ENCODE peak calls at places on chromosomes 4 and X, in six cellular contexts. W is uterus; Q is CD8-positive, alpha-beta T cell; K is NT2/D1; C is suprapubic skin; Z is right lobe of liver. I is an unnamed sample. For H3K4me1 and H3K9me3, the result is how much of the 10 kb centered on the place peaks cover.

GRCh38 chr4:114997596-114997995 is 115.8 kb downstream of the NDST4 start:
- DNase-seq in W (no peak), Q (no peak), K (no peak), C (no peak), Z (no peak), I (no peak)

GRCh38 chr4:6898763-6899162 is 10.9 kb upstream of the TBC1D14 start:
- DNase-seq in W (no peak), Q (no peak), K (no peak), C (peak), Z (no peak), I (no peak)

GRCh38 chrX:65034292-65034640 is 58.0 kb upstream of the ZC4H2 start:
- DNase-seq in W (no peak), Q (no peak), K (no peak), C (no peak), Z (no peak), I (no peak)

GRCh38 chr4:5078015-5078414 is 26.7 kb downstream of the STK32B start:
- DNase-seq in W (no peak), Q (no peak), K (no peak), C (no peak), Z (no peak), I (no peak)

GRCh38 chr4:79209822-79210635 is 115.8 kb downstream of the NAA11 start:
- DNase-seq in W (no peak), Q (no peak), K (no peak), C (no peak), Z (peak), I (peak)

GRCh38 chrX:20515841-20516461 is 249.2 kb upstream of the RPS6KA3 start:
- DNase-seq in W (no peak), Q (no peak), K (no peak), C (no peak), Z (no peak), I (peak)

GRCh38 chr4:167715176-167715575 is 377.2 kb upstream of the ANXA10 start:
- DNase-seq in W (no peak), Q (no peak), K (no peak), C (no peak), Z (no peak), I (no peak)

GRCh38 chrX:132837126-132837525 is 121.3 kb downstream of the HS6ST2 start:
- DNase-seq in W (no peak), Q (no peak), K (no peak), C (no peak), Z (no peak), I (no peak)

GRCh38 chr4:62135565-62136156 is 935.5 kb downstream of the ADGRL3 start:
- DNase-seq in W (no peak), Q (no peak), K (no peak), C (no peak), Z (no peak), I (no peak)

GRCh38 chr4:139666735-139667266 is 1.2 kb downstream of the MGST2 start:
- DNase-seq in W (no peak), Q (no peak), K (no peak), C (no peak), Z (no peak), I (peak)

GRCh38 chr4:96736352-96736889 is 896.5 kb downstream of the PDHA2 start:
- DNase-seq in W (no peak), Q (no peak), K (peak), C (no peak), Z (no peak), I (no peak)

GRCh38 chr4:156959298-156959702 is 12.3 kb downstream of the PDGFC start:
- DNase-seq in W (no peak), Q (no peak), K (no peak), C (no peak), Z (no peak), I (no peak)
- H3K4me3 ChIP-seq in W (no peak), Q (no peak), K (no peak), C (no peak), Z (no peak), I (no peak)

GRCh38 chr4:143424276-143424675 is 87.6 kb downstream of the GAB1 start:
- DNase-seq in W (no peak), Q (no peak), K (no peak), C (no peak), Z (no peak), I (no peak)

GRCh38 chr4:143417679-143418403 is 81.2 kb downstream of the GAB1 start:
- DNase-seq in W (no peak), Q (no peak), K (no peak), C (no peak), Z (no peak), I (no peak)

GRCh38 chr4:143420227-143420626 is 83.6 kb downstream of the GAB1 start:
- DNase-seq in W (no peak), Q (no peak), K (no peak), C (no peak), Z (no peak), I (no peak)

DNA sequence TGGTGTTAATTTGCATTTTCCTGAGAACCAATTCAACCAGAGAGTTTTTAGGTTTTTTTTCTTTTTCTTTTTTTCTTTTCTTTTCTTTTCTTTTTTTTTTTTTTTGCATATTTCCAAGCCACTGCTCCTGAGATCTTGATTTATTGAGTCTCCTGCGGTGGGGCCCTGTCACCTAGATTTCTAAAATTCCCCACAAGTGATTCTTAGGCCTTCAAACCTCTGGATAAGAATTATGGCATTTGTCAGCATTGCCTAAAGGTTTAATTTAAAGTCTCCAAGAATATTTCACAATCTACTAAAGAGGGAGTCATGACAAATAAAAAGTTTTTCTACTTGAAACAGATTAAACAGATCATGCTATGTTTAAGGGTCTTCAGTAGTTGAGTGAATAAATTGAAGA is 84.9 kb downstream of the GAB1 start:
- DNase-seq in W (no peak), Q (no peak), K (no peak), C (no peak), Z (no peak), I (no peak)
- H3K4me1 ChIP-seq in W (under half), Q (under half), K (under half), C (under half), Z (under half), I (under half)

DNA sequence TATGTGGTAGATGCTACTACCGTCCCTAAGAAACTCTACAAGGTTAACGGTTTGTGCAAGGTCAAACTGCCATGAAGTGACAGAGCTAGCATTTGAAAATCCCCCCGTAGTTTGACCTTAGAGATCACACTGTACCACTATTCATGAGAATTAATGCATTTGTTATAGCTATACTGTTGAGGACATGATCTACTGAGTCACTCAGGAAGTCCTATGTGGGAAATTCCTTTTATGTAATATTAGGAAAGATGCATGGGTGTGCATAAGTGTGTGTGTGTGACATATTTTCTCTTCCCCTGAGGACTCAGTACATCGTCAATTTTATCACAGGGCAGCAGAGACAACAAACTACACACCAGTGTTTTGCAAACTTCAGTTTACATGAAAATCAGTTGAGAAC is 141.1 kb downstream of the FBXW7 start:
- DNase-seq in W (no peak), Q (no peak), K (no peak), C (no peak), Z (no peak), I (no peak)
- H3K9me3 ChIP-seq in W (under half), Q (under half), K (under half), C (under half), Z (under half), I (under half)

DNA sequence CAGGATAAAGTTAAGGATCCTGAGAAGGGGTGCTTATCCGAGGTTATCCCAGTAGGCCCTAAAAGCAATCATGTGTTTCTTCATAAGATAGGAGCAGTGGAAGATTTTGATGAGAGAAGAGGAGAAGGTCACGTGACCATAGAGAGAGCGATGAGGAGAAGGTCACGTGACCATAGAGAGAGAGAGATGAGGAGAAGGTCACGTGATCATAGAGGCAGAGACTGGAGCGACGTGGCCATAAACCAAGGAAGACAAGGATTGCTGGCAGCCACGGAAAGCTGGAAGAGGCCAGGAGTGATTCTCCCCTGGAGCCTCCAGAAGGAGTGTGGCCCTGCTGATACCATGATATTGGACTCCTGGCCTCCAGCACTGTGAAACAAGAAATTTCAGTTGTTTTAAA is 38.4 kb upstream of the ZNF518B start:
- DNase-seq in W (no peak), Q (no peak), K (no peak), C (no peak), Z (no peak), I (no peak)
- H3K4me3 ChIP-seq in W (no peak), Q (no peak), K (no peak), C (no peak), Z (no peak), I (no peak)

GRCh38 chrX:45755719-45756118 is 555.0 kb upstream of the DIPK2B start:
- DNase-seq in W (no peak), Q (no peak), K (no peak), C (no peak), Z (no peak), I (no peak)
- H3K4me1 ChIP-seq in W (under half), Q (under half), K (under half), C (under half), Z (under half), I (under half)

GRCh38 chr4:19806865-19807264 is 444.8 kb upstream of the SLIT2 start:
- DNase-seq in W (no peak), Q (no peak), K (no peak), C (no peak), Z (no peak), I (no peak)
- H3K9me3 ChIP-seq in W (under half), Q (under half), K (under half), C (under half), Z (under half), I (under half)

GRCh38 chr4:3387154-3387942 is 54.4 kb upstream of the HGFAC start:
- DNase-seq in W (no peak), Q (no peak), K (no peak), C (no peak), Z (no peak), I (no peak)
- H3K4me3 ChIP-seq in W (no peak), Q (no peak), K (no peak), C (peak), Z (no peak), I (no peak)

GRCh38 chr4:113955948-113956347 is 23.5 kb downstream of the ARSJ start:
- DNase-seq in W (no peak), Q (no peak), K (no peak), C (no peak), Z (no peak), I (no peak)
- H3K4me1 ChIP-seq in W (under half), Q (under half), K (under half), C (under half), Z (under half), I (under half)

I was measured in mucosa of descending colon.